ENCODE peak calls at places on chromosomes 13 and 19, in five cellular contexts. L is cortex of kidney; S is epithelial cell of esophagus; B is activated gamma-delta T cell treated with anti-CD3 and anti-CD28 coated beads, Interleukin-2, amount 50 U/mL, for 16 hours; K is colonic mucosa. R is an unnamed sample.

GRCh38 chr13:76610819-76611415 is 275.3 kb downstream of the KCTD12 start:
- DNase-seq in S (no peak), L (no peak), B (no peak), K (no peak), R (no peak)

GRCh38 chr13:50422181-50423148 is 407.2 kb downstream of the KCNRG start:
- DNase-seq in K (no peak), L (no peak), B (no peak), S (no peak), R (no peak)

GRCh38 chr13:26423634-26424033 is 133.8 kb upstream of the WASF3 start:
- DNase-seq in B (no peak), S (no peak), L (no peak), K (no peak), R (peak; percentile 67)

GRCh38 chr19:7356899-7357627 is 8.3 kb downstream of the ARHGEF18 start:
- DNase-seq in S (no peak), L (no peak), B (no peak), K (no peak), R (no peak)

GRCh38 chr19:32652893-32653625 is 21.9 kb downstream of the ANKRD27 start:
- DNase-seq in L (no peak), S (peak; percentile 10), K (peak; percentile 63), B (no peak), R (peak; percentile 55)

GRCh38 chr19:56133858-56134654 is 7.0 kb upstream of the ZNF444 start:
- DNase-seq in S (peak; percentile 30), L (no peak), B (no peak), K (peak; percentile 46), R (no peak)

GRCh38 chr13:44764334-44764733 is 188.2 kb upstream of the TSC22D1 start:
- DNase-seq in B (no peak), K (peak; percentile 83), S (no peak), L (no peak), R (peak; percentile 39)

GRCh38 chr13:36131215-36131930 is at the start of gene DCLK1:
- DNase-seq in B (no peak), K (peak; percentile 45), S (peak; percentile 38), L (no peak), R (peak; percentile 60)

GRCh38 chr13:28402057-28402381 is 92.9 kb downstream of the FLT1 start:
- DNase-seq in B (no peak), L (no peak), S (no peak), K (no peak), R (no peak)

GRCh38 chr13:34964558-34964957 is 22.5 kb downstream of the NBEA start:
- DNase-seq in K (no peak), B (no peak), S (no peak), L (no peak), R (no peak)

GRCh38 chr13:37490176-37490575 is 108.4 kb downstream of the POSTN start:
- DNase-seq in S (no peak), B (no peak), L (no peak), K (no peak), R (no peak)

GRCh38 chr19:1259873-1260748 is 9.0 kb upstream of the CIRBP start:
- DNase-seq in B (peak; percentile 42), K (peak; percentile 62), L (no peak), S (peak; percentile 65), R (no peak)

GRCh38 chr19:457636-458035 is 3.2 kb downstream of the SHC2 start:
- DNase-seq in S (no peak), K (no peak), B (no peak), L (no peak), R (no peak)

GRCh38 chr19:3401004-3401768 is 34.8 kb downstream of the NFIC start:
- DNase-seq in K (no peak), S (no peak), L (no peak), B (no peak), R (no peak)

GRCh38 chr13:20206065-20206725 is 13.5 kb upstream of the GJB2 start:
- DNase-seq in K (no peak), S (no peak), B (no peak), L (no peak), R (no peak)

GRCh38 chr13:40043759-40044158 is 388.3 kb downstream of the COG6 start:
- DNase-seq in B (no peak), L (no peak), S (no peak), K (no peak), R (no peak)

GRCh38 chr13:94858856-94859811 is 146.8 kb upstream of the SOX21 start:
- DNase-seq in K (peak; percentile 31), L (no peak), B (no peak), S (no peak), R (peak; percentile 30)

GRCh38 chr13:94674609-94675348 is 37.6 kb downstream of the SOX21 start:
- DNase-seq in S (peak; percentile 70), B (peak; percentile 14), K (peak; percentile 50), L (no peak), R (peak; percentile 78)

GRCh38 chr13:67097856-67098255 is 132.3 kb downstream of the PCDH9 start:
- DNase-seq in K (no peak), L (no peak), S (no peak), B (no peak), R (no peak)